ENCODE peak calls at places on chromosomes 12 and 14, in six cellular contexts. F, J, I, M, H and W are unnamed samples.

GRCh38 chr14:102481791-102482238 is 27.8 kb downstream of the ANKRD9 start:
- DNase-seq in F (peak), J (no peak), I (no peak), M (peak), H (no peak), W (no peak)

GRCh38 chr12:450438-450837 is 9.3 kb upstream of the B4GALNT3 start:
- DNase-seq in F (no peak), J (no peak), I (no peak), M (no peak), H (peak), W (no peak)

GRCh38 chr12:11014234-11014633 is 8.2 kb downstream of the TAS2R19 start:
- DNase-seq in F (peak), J (no peak), I (no peak), M (no peak), H (no peak), W (no peak)

GRCh38 chr12:88753707-88754106 is 173.4 kb upstream of the KITLG start:
- DNase-seq in F (no peak), J (no peak), I (no peak), M (no peak), H (no peak), W (no peak)

GRCh38 chr12:76374395-76375020 is 26.3 kb upstream of the BBS10 start:
- DNase-seq in F (peak), J (no peak), I (no peak), M (no peak), H (no peak), W (no peak)

GRCh38 chr14:50020184-50020583 is 96.2 kb downstream of the VCPKMT start:
- DNase-seq in F (no peak), J (no peak), I (no peak), M (no peak), H (no peak), W (no peak)

GRCh38 chr12:7884687-7885086 is 12.0 kb upstream of the SLC2A14 start:
- DNase-seq in F (no peak), J (no peak), I (no peak), M (no peak), H (no peak), W (no peak)

GRCh38 chr12:46499901-46500300 is 127.3 kb upstream of the SLC38A2 start:
- DNase-seq in F (no peak), J (no peak), I (no peak), M (no peak), H (no peak), W (no peak)

GRCh38 chr14:106207316-106207715 is 680.9 kb downstream of the TMEM121 start:
- DNase-seq in F (no peak), J (no peak), I (no peak), M (no peak), H (no peak), W (no peak)

GRCh38 chr12:31966558-31967205 is 7.5 kb downstream of the RESF1 start:
- DNase-seq in F (no peak), J (no peak), I (no peak), M (no peak), H (peak), W (no peak)

GRCh38 chr12:132926417-132926833 is 29.7 kb downstream of the ZNF605 start:
- DNase-seq in F (no peak), J (peak), I (no peak), M (no peak), H (peak), W (no peak)

GRCh38 chr12:99495797-99496196 is 151.8 kb upstream of the GARIN6 start:
- DNase-seq in F (no peak), J (no peak), I (no peak), M (no peak), H (no peak), W (no peak)

GRCh38 chr12:91138337-91138905 is 27.1 kb upstream of the LUM start:
- DNase-seq in F (no peak), J (peak), I (no peak), M (peak), H (peak), W (no peak)

DNA sequence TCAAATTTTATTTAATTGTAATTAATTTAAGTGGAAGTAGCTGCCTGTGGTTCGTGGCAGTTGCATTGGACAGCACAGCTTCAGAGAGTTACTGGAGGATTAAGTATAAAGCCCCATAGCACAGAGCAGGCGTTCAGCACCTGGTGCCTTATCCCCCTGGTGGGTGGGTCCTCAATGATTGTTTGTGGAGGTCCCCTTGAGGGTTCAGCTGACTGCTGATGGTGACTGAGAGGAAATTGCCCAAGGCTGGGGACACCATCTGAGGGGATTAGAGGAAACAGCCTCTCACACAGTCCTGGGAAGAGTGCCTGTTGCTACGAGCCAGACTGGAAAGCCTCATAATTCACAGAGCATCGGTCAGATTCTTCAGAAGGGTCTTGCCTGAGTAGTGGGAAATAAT is 83.4 kb upstream of the NOS1 start:
- DNase-seq in F (no peak), J (no peak), I (no peak), M (no peak), H (no peak), W (no peak)
- H3K23ac ChIP-seq in F (no peak), J (no peak), I (no peak), M (no peak), H (no peak), W (no peak)

GRCh38 chr14:105199093-105199492 is 18.0 kb upstream of the NUDT14 start:
- DNase-seq in F (peak), J (peak), I (no peak), M (no peak), H (no peak), W (no peak)

GRCh38 chr14:105197274-105197673 is 16.2 kb upstream of the NUDT14 start:
- DNase-seq in F (peak), J (peak), I (peak), M (peak), H (peak), W (no peak)

GRCh38 chr14:105200641-105201040 is 19.5 kb upstream of the NUDT14 start:
- DNase-seq in F (no peak), J (no peak), I (no peak), M (no peak), H (no peak), W (no peak)

GRCh38 chr14:105200074-105200473 is 19.0 kb upstream of the NUDT14 start:
- DNase-seq in F (no peak), J (no peak), I (no peak), M (no peak), H (no peak), W (no peak)

DNA sequence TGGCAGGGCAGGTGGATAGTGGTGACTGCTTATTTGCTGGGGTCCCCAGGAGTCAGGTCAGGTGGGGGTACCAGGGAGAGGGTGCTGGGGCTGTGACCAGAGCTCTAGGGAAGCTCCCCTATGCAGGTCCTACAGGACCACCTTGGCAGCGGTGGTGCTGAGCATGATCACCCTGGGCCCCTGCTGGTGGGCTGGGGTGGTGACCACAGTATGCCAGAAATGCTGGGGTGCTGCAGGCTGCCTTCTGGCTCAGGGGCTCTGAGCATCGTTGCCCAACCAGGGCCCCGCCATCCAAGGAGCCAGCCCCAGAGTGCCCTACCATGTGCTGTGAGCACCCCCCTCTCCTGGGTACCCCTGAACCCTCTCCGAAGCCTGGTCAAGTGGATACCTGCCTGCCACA is 17.5 kb upstream of the NUDT14 start:
- DNase-seq in F (no peak), J (no peak), I (no peak), M (no peak), H (no peak), W (no peak)
- H3K4ac ChIP-seq in F (no peak), J (no peak), I (no peak), M (no peak), H (no peak), W (no peak)

DNA sequence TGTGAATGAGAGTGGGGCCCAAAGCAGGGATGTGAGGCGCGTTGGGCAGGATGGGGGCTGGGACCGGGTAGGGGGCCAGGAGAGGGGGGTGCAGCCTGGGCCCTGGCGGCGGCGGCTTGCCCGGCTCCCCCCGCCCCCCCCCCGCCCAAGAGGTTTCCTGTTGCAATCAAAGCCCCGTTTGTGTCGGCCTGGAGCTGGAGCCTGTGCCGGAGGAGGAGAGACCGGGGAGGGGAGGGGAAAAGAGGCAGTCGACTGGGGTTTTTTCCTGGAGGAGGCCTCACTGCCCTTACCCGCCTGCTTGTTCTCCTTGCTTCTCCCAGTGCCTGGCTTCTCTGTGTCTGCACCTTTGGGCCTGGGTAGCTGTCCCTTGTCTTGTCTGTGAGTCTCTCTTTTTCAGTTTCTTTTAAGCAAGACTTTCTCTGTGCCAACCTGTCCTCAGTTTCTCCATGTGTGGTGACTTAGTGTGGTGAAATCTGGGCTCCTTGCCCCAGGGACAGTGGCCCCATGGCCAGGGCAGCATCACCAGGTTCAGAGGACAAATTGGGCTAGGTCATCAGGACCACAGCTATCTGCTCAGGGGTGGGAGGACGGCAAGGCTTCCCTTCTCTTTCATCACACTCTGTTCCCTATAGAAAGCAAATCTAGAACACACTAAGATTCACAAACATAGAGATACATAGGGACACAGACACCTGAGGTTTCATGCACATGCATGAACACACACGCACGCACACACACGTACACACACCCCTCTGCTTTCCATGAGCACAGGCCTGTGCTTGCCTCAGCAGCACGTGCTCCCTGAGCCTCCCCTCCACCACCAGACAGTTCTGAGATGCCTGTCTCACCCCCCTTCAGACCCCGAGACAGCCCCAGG is 8.4 kb downstream of the RARG start:
- DNase-seq in F (peak), J (peak), I (no peak), M (no peak), H (peak), W (peak)
- H3K23ac ChIP-seq in F (peak), J (no peak), I (peak), M (no peak), H (peak), W (no peak)

DNA sequence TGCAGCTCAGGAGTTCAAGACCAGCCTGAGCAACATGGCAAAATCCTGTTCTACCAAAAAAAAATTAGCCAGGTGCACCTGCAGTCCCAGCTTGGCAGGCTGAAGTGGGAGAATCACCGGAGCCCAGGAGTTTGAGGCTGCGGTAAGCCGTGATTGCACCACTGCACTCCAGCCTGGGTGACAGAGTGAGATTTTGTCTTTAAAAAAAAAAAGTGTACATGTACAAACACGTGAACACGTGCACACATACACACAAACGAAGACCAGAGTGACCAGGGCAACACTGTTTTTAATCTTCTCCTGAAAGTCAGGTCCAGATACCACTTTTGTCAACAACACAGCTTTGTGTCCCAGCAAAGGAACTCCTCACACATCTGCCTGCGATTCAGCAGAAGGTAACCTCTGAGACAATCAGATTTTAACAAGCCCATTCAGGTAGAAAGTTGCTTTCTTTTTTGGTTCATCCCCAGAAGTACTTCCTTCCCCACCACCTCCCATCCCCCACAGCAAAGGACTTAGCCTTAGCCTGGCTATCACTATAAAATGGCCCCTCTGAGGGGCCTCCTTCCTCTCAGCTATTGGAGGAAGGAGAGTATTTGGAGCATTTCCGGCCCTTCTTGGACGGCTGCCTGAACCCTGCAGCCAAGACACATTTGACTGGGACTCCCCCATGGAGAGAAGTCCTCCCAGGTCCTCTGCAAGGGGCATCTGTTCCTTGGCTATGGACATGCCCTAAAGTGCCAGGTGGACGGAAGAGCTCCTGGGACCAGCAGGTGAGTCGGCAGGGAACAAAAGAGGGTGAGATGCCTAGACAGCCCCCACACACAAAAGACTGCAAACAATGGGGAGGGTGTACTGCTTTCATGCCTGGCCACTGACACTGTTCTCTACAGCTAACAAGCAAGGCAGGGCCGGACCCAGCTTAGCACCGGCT is 9.8 kb downstream of the CTDSP2 start:
- DNase-seq in F (peak), J (peak), I (no peak), M (no peak), H (peak), W (peak)
- H3K4ac ChIP-seq in F (peak), J (peak), I (no peak), M (peak), H (no peak), W (no peak)

GRCh38 chr12:27821259-27821973 is 41.4 kb upstream of the MANSC4 start:
- DNase-seq in F (peak), J (peak), I (peak), M (peak), H (peak), W (peak)

GRCh38 chr12:27826076-27826475 is 46.0 kb upstream of the MANSC4 start:
- DNase-seq in F (peak), J (no peak), I (no peak), M (no peak), H (no peak), W (no peak)

GRCh38 chr12:27822076-27822712 is 42.2 kb upstream of the MANSC4 start:
- DNase-seq in F (peak), J (peak), I (no peak), M (peak), H (no peak), W (no peak)

GRCh38 chr12:27823038-27823437 is 43.0 kb upstream of the MANSC4 start:
- DNase-seq in F (no peak), J (no peak), I (no peak), M (no peak), H (no peak), W (no peak)

DNA sequence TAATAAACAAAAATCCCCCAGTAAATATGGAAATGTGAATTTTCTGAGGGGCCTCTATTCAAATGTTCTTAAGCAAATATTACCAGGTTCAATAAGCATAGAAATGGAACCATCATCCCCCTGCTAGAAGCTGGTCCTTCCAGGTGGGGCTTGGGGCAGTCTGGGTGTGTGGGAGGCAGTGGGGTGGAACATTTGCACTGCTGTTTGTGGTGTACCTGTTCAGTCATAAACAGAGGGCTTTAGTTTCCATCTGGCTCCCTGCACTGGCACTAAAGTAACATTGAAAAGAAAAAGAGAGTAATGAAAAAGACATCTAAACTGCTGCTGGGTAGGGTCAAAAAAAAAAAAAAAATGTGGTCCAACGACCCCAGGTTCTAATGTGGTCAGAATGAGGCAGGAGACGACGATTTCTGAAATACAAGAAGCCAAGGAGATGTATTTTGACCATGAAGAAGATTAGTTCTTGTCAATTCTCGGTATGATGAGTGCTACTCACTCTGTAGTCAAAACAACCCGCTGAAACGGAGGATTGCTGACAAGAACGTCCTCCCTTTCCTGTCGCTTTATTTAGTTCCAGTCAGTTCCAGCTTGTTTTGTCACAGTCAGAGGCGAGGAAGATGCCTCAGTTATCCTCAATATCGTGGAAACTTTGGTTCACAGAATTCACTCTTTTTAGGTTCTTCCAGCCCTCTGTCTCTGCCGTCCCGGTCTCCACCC is 44.2 kb upstream of the MANSC4 start:
- DNase-seq in F (no peak), J (no peak), I (no peak), M (no peak), H (no peak), W (no peak)
- H3K23ac ChIP-seq in F (no peak), J (no peak), I (no peak), M (no peak), H (no peak), W (no peak)